ENCODE peak calls at places on chromosomes 6 and 20, in ten cellular contexts. One of them, this sample, is unnamed.

GRCh38 chr6:4511626-4512010 is 264.6 kb upstream of the CDYL start:
- DNase-seq in GM03348: no peak
- DNase-seq in stimulated activated CD8-positive, alpha-beta memory T cell treated with anti-CD3 and anti-CD28 coated beads, Interleukin-15, amount 100 ng/mL, for 24 hours: no peak
- DNase-seq in uterus: no peak
- DNase-seq in CD8-positive, alpha-beta memory T cell: no peak
- DNase-seq in cerebellar nuclear complex: no peak
- DNase-seq in naive B cell: no peak
- DNase-seq in activated gamma-delta T cell: no peak
- DNase-seq in heart left ventricle: no peak
- DNase-seq in foreskin melanocyte: no peak
- DNase-seq in this sample: no peak

GRCh38 chr6:111427341-111428116 is 55.5 kb downstream of the REV3L start:
- DNase-seq in GM03348: peak
- DNase-seq in stimulated activated CD8-positive, alpha-beta memory T cell treated with anti-CD3 and anti-CD28 coated beads, Interleukin-15, amount 100 ng/mL, for 24 hours: no peak
- DNase-seq in uterus: no peak
- DNase-seq in CD8-positive, alpha-beta memory T cell: no peak
- DNase-seq in cerebellar nuclear complex: no peak
- DNase-seq in naive B cell: no peak
- DNase-seq in activated gamma-delta T cell: no peak
- DNase-seq in heart left ventricle: no peak
- DNase-seq in foreskin melanocyte: no peak
- DNase-seq in this sample: no peak

GRCh38 chr20:50695144-50695872 is 4.0 kb upstream of the RIPOR3 start:
- DNase-seq in GM03348: peak
- DNase-seq in stimulated activated CD8-positive, alpha-beta memory T cell treated with anti-CD3 and anti-CD28 coated beads, Interleukin-15, amount 100 ng/mL, for 24 hours: no peak
- DNase-seq in uterus: peak
- DNase-seq in CD8-positive, alpha-beta memory T cell: no peak
- DNase-seq in cerebellar nuclear complex: no peak
- DNase-seq in naive B cell: no peak
- DNase-seq in activated gamma-delta T cell: no peak
- DNase-seq in heart left ventricle: no peak
- DNase-seq in foreskin melanocyte: peak
- DNase-seq in this sample: peak

GRCh38 chr20:51372966-51373365 is 169.6 kb downstream of the NFATC2 start:
- DNase-seq in GM03348: no peak
- DNase-seq in stimulated activated CD8-positive, alpha-beta memory T cell treated with anti-CD3 and anti-CD28 coated beads, Interleukin-15, amount 100 ng/mL, for 24 hours: no peak
- DNase-seq in uterus: no peak
- DNase-seq in CD8-positive, alpha-beta memory T cell: no peak
- DNase-seq in cerebellar nuclear complex: no peak
- DNase-seq in naive B cell: no peak
- DNase-seq in activated gamma-delta T cell: no peak
- DNase-seq in heart left ventricle: no peak
- DNase-seq in foreskin melanocyte: no peak
- DNase-seq in this sample: peak

GRCh38 chr20:49838546-49838945 is 25.9 kb downstream of the SLC9A8 start:
- DNase-seq in GM03348: no peak
- DNase-seq in stimulated activated CD8-positive, alpha-beta memory T cell treated with anti-CD3 and anti-CD28 coated beads, Interleukin-15, amount 100 ng/mL, for 24 hours: no peak
- DNase-seq in uterus: no peak
- DNase-seq in CD8-positive, alpha-beta memory T cell: no peak
- DNase-seq in cerebellar nuclear complex: no peak
- DNase-seq in naive B cell: no peak
- DNase-seq in activated gamma-delta T cell: no peak
- DNase-seq in heart left ventricle: no peak
- DNase-seq in foreskin melanocyte: no peak
- DNase-seq in this sample: no peak

GRCh38 chr6:149941583-149942460 is at the start of gene ULBP2:
- DNase-seq in GM03348: peak
- DNase-seq in stimulated activated CD8-positive, alpha-beta memory T cell treated with anti-CD3 and anti-CD28 coated beads, Interleukin-15, amount 100 ng/mL, for 24 hours: peak
- DNase-seq in uterus: peak
- DNase-seq in CD8-positive, alpha-beta memory T cell: peak
- DNase-seq in cerebellar nuclear complex: peak
- DNase-seq in naive B cell: peak
- DNase-seq in activated gamma-delta T cell: peak
- DNase-seq in heart left ventricle: peak
- DNase-seq in foreskin melanocyte: peak
- DNase-seq in this sample: peak

GRCh38 chr20:34042286-34042685 is 48.6 kb downstream of the RALY start:
- DNase-seq in GM03348: no peak
- DNase-seq in stimulated activated CD8-positive, alpha-beta memory T cell treated with anti-CD3 and anti-CD28 coated beads, Interleukin-15, amount 100 ng/mL, for 24 hours: no peak
- DNase-seq in uterus: no peak
- DNase-seq in CD8-positive, alpha-beta memory T cell: peak
- DNase-seq in cerebellar nuclear complex: no peak
- DNase-seq in naive B cell: no peak
- DNase-seq in activated gamma-delta T cell: no peak
- DNase-seq in heart left ventricle: peak
- DNase-seq in foreskin melanocyte: no peak
- DNase-seq in this sample: no peak

GRCh38 chr6:139763468-139764214 is 389.2 kb upstream of the CITED2 start:
- DNase-seq in GM03348: no peak
- DNase-seq in stimulated activated CD8-positive, alpha-beta memory T cell treated with anti-CD3 and anti-CD28 coated beads, Interleukin-15, amount 100 ng/mL, for 24 hours: no peak
- DNase-seq in uterus: no peak
- DNase-seq in CD8-positive, alpha-beta memory T cell: no peak
- DNase-seq in cerebellar nuclear complex: no peak
- DNase-seq in naive B cell: no peak
- DNase-seq in activated gamma-delta T cell: no peak
- DNase-seq in heart left ventricle: no peak
- DNase-seq in foreskin melanocyte: no peak
- DNase-seq in this sample: no peak

GRCh38 chr6:147693185-147693584 is 184.7 kb downstream of the SAMD5 start:
- DNase-seq in GM03348: no peak
- DNase-seq in stimulated activated CD8-positive, alpha-beta memory T cell treated with anti-CD3 and anti-CD28 coated beads, Interleukin-15, amount 100 ng/mL, for 24 hours: no peak
- DNase-seq in uterus: no peak
- DNase-seq in CD8-positive, alpha-beta memory T cell: no peak
- DNase-seq in cerebellar nuclear complex: no peak
- DNase-seq in naive B cell: no peak
- DNase-seq in activated gamma-delta T cell: no peak
- DNase-seq in heart left ventricle: no peak
- DNase-seq in foreskin melanocyte: no peak
- DNase-seq in this sample: no peak

GRCh38 chr20:38805958-38806854 is 709 bp downstream of the PPP1R16B start:
- DNase-seq in GM03348: peak
- DNase-seq in stimulated activated CD8-positive, alpha-beta memory T cell treated with anti-CD3 and anti-CD28 coated beads, Interleukin-15, amount 100 ng/mL, for 24 hours: peak
- DNase-seq in uterus: no peak
- DNase-seq in CD8-positive, alpha-beta memory T cell: peak
- DNase-seq in cerebellar nuclear complex: no peak
- DNase-seq in naive B cell: peak
- DNase-seq in activated gamma-delta T cell: peak
- DNase-seq in heart left ventricle: peak
- DNase-seq in foreskin melanocyte: no peak
- DNase-seq in this sample: peak

GRCh38 chr20:58054744-58055373 is 173.6 kb downstream of the ANKRD60 start:
- DNase-seq in GM03348: peak
- DNase-seq in stimulated activated CD8-positive, alpha-beta memory T cell treated with anti-CD3 and anti-CD28 coated beads, Interleukin-15, amount 100 ng/mL, for 24 hours: no peak
- DNase-seq in uterus: peak
- DNase-seq in CD8-positive, alpha-beta memory T cell: no peak
- DNase-seq in cerebellar nuclear complex: no peak
- DNase-seq in naive B cell: no peak
- DNase-seq in activated gamma-delta T cell: no peak
- DNase-seq in heart left ventricle: no peak
- DNase-seq in foreskin melanocyte: no peak
- DNase-seq in this sample: peak

GRCh38 chr6:17138033-17138432 is 36.2 kb downstream of the STMND1 start:
- DNase-seq in GM03348: no peak
- DNase-seq in stimulated activated CD8-positive, alpha-beta memory T cell treated with anti-CD3 and anti-CD28 coated beads, Interleukin-15, amount 100 ng/mL, for 24 hours: no peak
- DNase-seq in uterus: no peak
- DNase-seq in CD8-positive, alpha-beta memory T cell: no peak
- DNase-seq in cerebellar nuclear complex: no peak
- DNase-seq in naive B cell: no peak
- DNase-seq in activated gamma-delta T cell: no peak
- DNase-seq in heart left ventricle: no peak
- DNase-seq in foreskin melanocyte: no peak
- DNase-seq in this sample: no peak

GRCh38 chr6:55512904-55513303 is 66.1 kb downstream of the HMGCLL1 start:
- DNase-seq in GM03348: no peak
- DNase-seq in stimulated activated CD8-positive, alpha-beta memory T cell treated with anti-CD3 and anti-CD28 coated beads, Interleukin-15, amount 100 ng/mL, for 24 hours: no peak
- DNase-seq in uterus: no peak
- DNase-seq in CD8-positive, alpha-beta memory T cell: no peak
- DNase-seq in cerebellar nuclear complex: no peak
- DNase-seq in naive B cell: no peak
- DNase-seq in activated gamma-delta T cell: no peak
- DNase-seq in heart left ventricle: no peak
- DNase-seq in foreskin melanocyte: no peak
- DNase-seq in this sample: no peak

GRCh38 chr20:49706548-49707517 is 6.8 kb downstream of the B4GALT5 start:
- DNase-seq in GM03348: no peak
- DNase-seq in stimulated activated CD8-positive, alpha-beta memory T cell treated with anti-CD3 and anti-CD28 coated beads, Interleukin-15, amount 100 ng/mL, for 24 hours: no peak
- DNase-seq in uterus: no peak
- DNase-seq in CD8-positive, alpha-beta memory T cell: no peak
- DNase-seq in cerebellar nuclear complex: no peak
- DNase-seq in naive B cell: no peak
- DNase-seq in activated gamma-delta T cell: no peak
- DNase-seq in heart left ventricle: no peak
- DNase-seq in foreskin melanocyte: no peak
- DNase-seq in this sample: no peak

GRCh38 chr6:168988280-168988679 is 265.4 kb downstream of the THBS2 start:
- DNase-seq in GM03348: no peak
- DNase-seq in stimulated activated CD8-positive, alpha-beta memory T cell treated with anti-CD3 and anti-CD28 coated beads, Interleukin-15, amount 100 ng/mL, for 24 hours: no peak
- DNase-seq in uterus: no peak
- DNase-seq in CD8-positive, alpha-beta memory T cell: no peak
- DNase-seq in cerebellar nuclear complex: no peak
- DNase-seq in naive B cell: no peak
- DNase-seq in activated gamma-delta T cell: no peak
- DNase-seq in heart left ventricle: no peak
- DNase-seq in foreskin melanocyte: no peak
- DNase-seq in this sample: no peak

GRCh38 chr20:61565791-61566190 is 313.7 kb downstream of the CDH4 start:
- DNase-seq in GM03348: no peak
- DNase-seq in stimulated activated CD8-positive, alpha-beta memory T cell treated with anti-CD3 and anti-CD28 coated beads, Interleukin-15, amount 100 ng/mL, for 24 hours: no peak
- DNase-seq in uterus: no peak
- DNase-seq in CD8-positive, alpha-beta memory T cell: no peak
- DNase-seq in cerebellar nuclear complex: no peak
- DNase-seq in naive B cell: no peak
- DNase-seq in activated gamma-delta T cell: no peak
- DNase-seq in heart left ventricle: no peak
- DNase-seq in foreskin melanocyte: no peak
- DNase-seq in this sample: no peak

GRCh38 chr6:147322299-147323162 is 118.3 kb downstream of the STXBP5 start:
- DNase-seq in GM03348: no peak
- DNase-seq in stimulated activated CD8-positive, alpha-beta memory T cell treated with anti-CD3 and anti-CD28 coated beads, Interleukin-15, amount 100 ng/mL, for 24 hours: no peak
- DNase-seq in uterus: no peak
- DNase-seq in CD8-positive, alpha-beta memory T cell: peak
- DNase-seq in cerebellar nuclear complex: no peak
- DNase-seq in naive B cell: peak
- DNase-seq in activated gamma-delta T cell: no peak
- DNase-seq in heart left ventricle: no peak
- DNase-seq in foreskin melanocyte: no peak
- DNase-seq in this sample: no peak

GRCh38 chr6:135411339-135411738 is 86.2 kb downstream of the AHI1 start:
- DNase-seq in GM03348: peak
- DNase-seq in stimulated activated CD8-positive, alpha-beta memory T cell treated with anti-CD3 and anti-CD28 coated beads, Interleukin-15, amount 100 ng/mL, for 24 hours: no peak
- DNase-seq in uterus: no peak
- DNase-seq in CD8-positive, alpha-beta memory T cell: no peak
- DNase-seq in cerebellar nuclear complex: no peak
- DNase-seq in naive B cell: no peak
- DNase-seq in activated gamma-delta T cell: no peak
- DNase-seq in heart left ventricle: no peak
- DNase-seq in foreskin melanocyte: no peak
- DNase-seq in this sample: no peak

GRCh38 chr20:63101781-63102719 is 95.3 kb upstream of the BHLHE23 start:
- DNase-seq in GM03348: peak
- DNase-seq in stimulated activated CD8-positive, alpha-beta memory T cell treated with anti-CD3 and anti-CD28 coated beads, Interleukin-15, amount 100 ng/mL, for 24 hours: peak
- DNase-seq in uterus: peak
- DNase-seq in CD8-positive, alpha-beta memory T cell: peak
- DNase-seq in cerebellar nuclear complex: no peak
- DNase-seq in naive B cell: peak
- DNase-seq in activated gamma-delta T cell: peak
- DNase-seq in heart left ventricle: peak
- DNase-seq in foreskin melanocyte: peak
- DNase-seq in this sample: peak

GRCh38 chr6:45599053-45599452 is 221.3 kb upstream of the SUPT3H start:
- DNase-seq in GM03348: no peak
- DNase-seq in stimulated activated CD8-positive, alpha-beta memory T cell treated with anti-CD3 and anti-CD28 coated beads, Interleukin-15, amount 100 ng/mL, for 24 hours: no peak
- DNase-seq in uterus: no peak
- DNase-seq in CD8-positive, alpha-beta memory T cell: no peak
- DNase-seq in cerebellar nuclear complex: no peak
- DNase-seq in naive B cell: no peak
- DNase-seq in activated gamma-delta T cell: no peak
- DNase-seq in heart left ventricle: no peak
- DNase-seq in foreskin melanocyte: no peak
- DNase-seq in this sample: no peak

GRCh38 chr6:23027281-23027680 is 457.9 kb downstream of the HDGFL1 start:
- DNase-seq in GM03348: no peak
- DNase-seq in stimulated activated CD8-positive, alpha-beta memory T cell treated with anti-CD3 and anti-CD28 coated beads, Interleukin-15, amount 100 ng/mL, for 24 hours: no peak
- DNase-seq in uterus: no peak
- DNase-seq in CD8-positive, alpha-beta memory T cell: no peak
- DNase-seq in cerebellar nuclear complex: no peak
- DNase-seq in naive B cell: no peak
- DNase-seq in activated gamma-delta T cell: no peak
- DNase-seq in heart left ventricle: no peak
- DNase-seq in foreskin melanocyte: peak
- DNase-seq in this sample: no peak

GRCh38 chr20:62941792-62942191 is 3.8 kb downstream of the GID8 start:
- DNase-seq in GM03348: no peak
- DNase-seq in stimulated activated CD8-positive, alpha-beta memory T cell treated with anti-CD3 and anti-CD28 coated beads, Interleukin-15, amount 100 ng/mL, for 24 hours: no peak
- DNase-seq in uterus: no peak
- DNase-seq in CD8-positive, alpha-beta memory T cell: no peak
- DNase-seq in cerebellar nuclear complex: no peak
- DNase-seq in naive B cell: no peak
- DNase-seq in activated gamma-delta T cell: no peak
- DNase-seq in heart left ventricle: no peak
- DNase-seq in foreskin melanocyte: no peak
- DNase-seq in this sample: no peak

GRCh38 chr6:72943699-72944098 is 281.6 kb downstream of the KHDC1L start:
- DNase-seq in GM03348: no peak
- DNase-seq in stimulated activated CD8-positive, alpha-beta memory T cell treated with anti-CD3 and anti-CD28 coated beads, Interleukin-15, amount 100 ng/mL, for 24 hours: no peak
- DNase-seq in uterus: no peak
- DNase-seq in CD8-positive, alpha-beta memory T cell: no peak
- DNase-seq in cerebellar nuclear complex: no peak
- DNase-seq in naive B cell: no peak
- DNase-seq in activated gamma-delta T cell: no peak
- DNase-seq in heart left ventricle: no peak
- DNase-seq in foreskin melanocyte: no peak
- DNase-seq in this sample: no peak

GRCh38 chr6:30766461-30767157 is 22.3 kb upstream of the IER3 start:
- DNase-seq in GM03348: no peak
- DNase-seq in stimulated activated CD8-positive, alpha-beta memory T cell treated with anti-CD3 and anti-CD28 coated beads, Interleukin-15, amount 100 ng/mL, for 24 hours: no peak
- DNase-seq in uterus: no peak
- DNase-seq in CD8-positive, alpha-beta memory T cell: no peak
- DNase-seq in cerebellar nuclear complex: no peak
- DNase-seq in naive B cell: no peak
- DNase-seq in activated gamma-delta T cell: no peak
- DNase-seq in heart left ventricle: peak
- DNase-seq in foreskin melanocyte: no peak
- DNase-seq in this sample: peak

GRCh38 chr6:47520282-47520681 is 42.7 kb downstream of the CD2AP start:
- DNase-seq in GM03348: no peak
- DNase-seq in stimulated activated CD8-positive, alpha-beta memory T cell treated with anti-CD3 and anti-CD28 coated beads, Interleukin-15, amount 100 ng/mL, for 24 hours: no peak
- DNase-seq in uterus: no peak
- DNase-seq in CD8-positive, alpha-beta memory T cell: no peak
- DNase-seq in cerebellar nuclear complex: no peak
- DNase-seq in naive B cell: no peak
- DNase-seq in activated gamma-delta T cell: no peak
- DNase-seq in heart left ventricle: no peak
- DNase-seq in foreskin melanocyte: no peak
- DNase-seq in this sample: no peak

GRCh38 chr6:138038148-138038870 is 68.9 kb downstream of the PERP start:
- DNase-seq in GM03348: no peak
- DNase-seq in stimulated activated CD8-positive, alpha-beta memory T cell treated with anti-CD3 and anti-CD28 coated beads, Interleukin-15, amount 100 ng/mL, for 24 hours: no peak
- DNase-seq in uterus: no peak
- DNase-seq in CD8-positive, alpha-beta memory T cell: no peak
- DNase-seq in cerebellar nuclear complex: no peak
- DNase-seq in naive B cell: no peak
- DNase-seq in activated gamma-delta T cell: no peak
- DNase-seq in heart left ventricle: no peak
- DNase-seq in foreskin melanocyte: no peak
- DNase-seq in this sample: no peak

GRCh38 chr20:41138217-41138526 is 829 bp downstream of the PLCG1 start:
- DNase-seq in GM03348: no peak
- DNase-seq in stimulated activated CD8-positive, alpha-beta memory T cell treated with anti-CD3 and anti-CD28 coated beads, Interleukin-15, amount 100 ng/mL, for 24 hours: no peak
- DNase-seq in uterus: no peak
- DNase-seq in CD8-positive, alpha-beta memory T cell: no peak
- DNase-seq in cerebellar nuclear complex: no peak
- DNase-seq in naive B cell: no peak
- DNase-seq in activated gamma-delta T cell: no peak
- DNase-seq in heart left ventricle: no peak
- DNase-seq in foreskin melanocyte: peak
- DNase-seq in this sample: no peak

GRCh38 chr20:17912916-17913315 is 55.7 kb downstream of the SNX5 start:
- DNase-seq in GM03348: peak
- DNase-seq in stimulated activated CD8-positive, alpha-beta memory T cell treated with anti-CD3 and anti-CD28 coated beads, Interleukin-15, amount 100 ng/mL, for 24 hours: no peak
- DNase-seq in uterus: no peak
- DNase-seq in CD8-positive, alpha-beta memory T cell: no peak
- DNase-seq in cerebellar nuclear complex: no peak
- DNase-seq in naive B cell: no peak
- DNase-seq in activated gamma-delta T cell: no peak
- DNase-seq in heart left ventricle: no peak
- DNase-seq in foreskin melanocyte: no peak
- DNase-seq in this sample: no peak

This sample was measured in right cardiac atrium.